ENCODE peak calls at places on chromosomes 13 and 19, in ten cellular contexts. One of them, this sample, is unnamed.

GRCh38 chr19:5593245-5593962 is 25.7 kb upstream of the TINCR start:
- DNase-seq in IMR-90: no peak
- DNase-seq in left kidney: no peak
- DNase-seq in SW480: no peak
- DNase-seq in fibroblast of the aortic adventitia: no peak
- DNase-seq in endothelial cell: no peak
- DNase-seq in NCI-H2081: no peak
- DNase-seq in AG08396: no peak
- DNase-seq in NCI-H1092: no peak
- DNase-seq in Peyer's patch: no peak
- DNase-seq in this sample: no peak

GRCh38 chr19:1066251-1066747 is 668 bp upstream of the ARHGAP45 start:
- DNase-seq in IMR-90: no peak
- DNase-seq in left kidney: peak
- DNase-seq in SW480: no peak
- DNase-seq in fibroblast of the aortic adventitia: no peak
- DNase-seq in endothelial cell: no peak
- DNase-seq in NCI-H2081: no peak
- DNase-seq in AG08396: no peak
- DNase-seq in NCI-H1092: no peak
- DNase-seq in Peyer's patch: no peak
- DNase-seq in this sample: no peak

GRCh38 chr13:23384111-23384510 is 49.4 kb downstream of the SACS start:
- DNase-seq in IMR-90: peak
- DNase-seq in left kidney: no peak
- DNase-seq in SW480: no peak
- DNase-seq in fibroblast of the aortic adventitia: peak
- DNase-seq in endothelial cell: no peak
- DNase-seq in NCI-H2081: no peak
- DNase-seq in AG08396: no peak
- DNase-seq in NCI-H1092: no peak
- DNase-seq in Peyer's patch: no peak
- DNase-seq in this sample: no peak

GRCh38 chr19:44278181-44278690 is 18.6 kb downstream of the ZNF233 start:
- DNase-seq in IMR-90: peak
- DNase-seq in left kidney: no peak
- DNase-seq in SW480: no peak
- DNase-seq in fibroblast of the aortic adventitia: peak
- DNase-seq in endothelial cell: no peak
- DNase-seq in NCI-H2081: no peak
- DNase-seq in AG08396: no peak
- DNase-seq in NCI-H1092: no peak
- DNase-seq in Peyer's patch: no peak
- DNase-seq in this sample: no peak

GRCh38 chr13:113064000-113064533 is 41.5 kb upstream of the F7 start:
- DNase-seq in IMR-90: no peak
- DNase-seq in left kidney: no peak
- DNase-seq in SW480: no peak
- DNase-seq in fibroblast of the aortic adventitia: no peak
- DNase-seq in endothelial cell: no peak
- DNase-seq in NCI-H2081: no peak
- DNase-seq in AG08396: no peak
- DNase-seq in NCI-H1092: no peak
- DNase-seq in Peyer's patch: no peak
- DNase-seq in this sample: no peak

GRCh38 chr19:15199652-15200574 is 882 bp downstream of the NOTCH3 start:
- DNase-seq in IMR-90: peak
- DNase-seq in left kidney: peak
- DNase-seq in SW480: no peak
- DNase-seq in fibroblast of the aortic adventitia: no peak
- DNase-seq in endothelial cell: peak
- DNase-seq in NCI-H2081: no peak
- DNase-seq in AG08396: peak
- DNase-seq in NCI-H1092: no peak
- DNase-seq in Peyer's patch: no peak
- DNase-seq in this sample: no peak

GRCh38 chr13:99944606-99945005 is 27.0 kb downstream of the ZIC5 start:
- DNase-seq in IMR-90: no peak
- DNase-seq in left kidney: no peak
- DNase-seq in SW480: no peak
- DNase-seq in fibroblast of the aortic adventitia: no peak
- DNase-seq in endothelial cell: no peak
- DNase-seq in NCI-H2081: no peak
- DNase-seq in AG08396: no peak
- DNase-seq in NCI-H1092: no peak
- DNase-seq in Peyer's patch: no peak
- DNase-seq in this sample: no peak

GRCh38 chr13:66071608-66072007 is 1158.5 kb downstream of the PCDH9 start:
- DNase-seq in IMR-90: no peak
- DNase-seq in left kidney: no peak
- DNase-seq in SW480: no peak
- DNase-seq in fibroblast of the aortic adventitia: no peak
- DNase-seq in endothelial cell: no peak
- DNase-seq in NCI-H2081: no peak
- DNase-seq in AG08396: no peak
- DNase-seq in NCI-H1092: no peak
- DNase-seq in Peyer's patch: no peak
- DNase-seq in this sample: no peak

GRCh38 chr19:38695832-38696732 is 48.2 kb downstream of the CAPN12 start:
- DNase-seq in IMR-90: no peak
- DNase-seq in left kidney: peak
- DNase-seq in SW480: no peak
- DNase-seq in fibroblast of the aortic adventitia: no peak
- DNase-seq in endothelial cell: no peak
- DNase-seq in NCI-H2081: no peak
- DNase-seq in AG08396: no peak
- DNase-seq in NCI-H1092: no peak
- DNase-seq in Peyer's patch: no peak
- DNase-seq in this sample: no peak

GRCh38 chr13:42110410-42111155 is 62.1 kb downstream of the DGKH start:
- DNase-seq in IMR-90: peak
- DNase-seq in left kidney: peak
- DNase-seq in SW480: peak
- DNase-seq in fibroblast of the aortic adventitia: peak
- DNase-seq in endothelial cell: peak
- DNase-seq in NCI-H2081: peak
- DNase-seq in AG08396: peak
- DNase-seq in NCI-H1092: peak
- DNase-seq in Peyer's patch: no peak
- DNase-seq in this sample: no peak

GRCh38 chr19:19540707-19541515 is 2.8 kb downstream of the CILP2 start:
- DNase-seq in IMR-90: no peak
- DNase-seq in left kidney: peak
- DNase-seq in SW480: peak
- DNase-seq in fibroblast of the aortic adventitia: no peak
- DNase-seq in endothelial cell: peak
- DNase-seq in NCI-H2081: no peak
- DNase-seq in AG08396: peak
- DNase-seq in NCI-H1092: peak
- DNase-seq in Peyer's patch: peak
- DNase-seq in this sample: no peak

GRCh38 chr13:28355822-28356371 is 139.0 kb downstream of the FLT1 start:
- DNase-seq in IMR-90: peak
- DNase-seq in left kidney: no peak
- DNase-seq in SW480: no peak
- DNase-seq in fibroblast of the aortic adventitia: peak
- DNase-seq in endothelial cell: no peak
- DNase-seq in NCI-H2081: no peak
- DNase-seq in AG08396: no peak
- DNase-seq in NCI-H1092: no peak
- DNase-seq in Peyer's patch: no peak
- DNase-seq in this sample: no peak

GRCh38 chr13:43785681-43786471 is 896 bp downstream of the ENOX1 start:
- DNase-seq in IMR-90: peak
- DNase-seq in left kidney: peak
- DNase-seq in SW480: peak
- DNase-seq in fibroblast of the aortic adventitia: peak
- DNase-seq in endothelial cell: peak
- DNase-seq in NCI-H2081: peak
- DNase-seq in AG08396: peak
- DNase-seq in NCI-H1092: peak
- DNase-seq in Peyer's patch: peak
- DNase-seq in this sample: peak

GRCh38 chr13:95247857-95248256 is 53.4 kb downstream of the ABCC4 start:
- DNase-seq in IMR-90: no peak
- DNase-seq in left kidney: no peak
- DNase-seq in SW480: no peak
- DNase-seq in fibroblast of the aortic adventitia: no peak
- DNase-seq in endothelial cell: no peak
- DNase-seq in NCI-H2081: no peak
- DNase-seq in AG08396: no peak
- DNase-seq in NCI-H1092: no peak
- DNase-seq in Peyer's patch: no peak
- DNase-seq in this sample: no peak

GRCh38 chr13:66657165-66657895 is 572.8 kb downstream of the PCDH9 start:
- DNase-seq in IMR-90: peak
- DNase-seq in left kidney: peak
- DNase-seq in SW480: peak
- DNase-seq in fibroblast of the aortic adventitia: peak
- DNase-seq in endothelial cell: no peak
- DNase-seq in NCI-H2081: peak
- DNase-seq in AG08396: peak
- DNase-seq in NCI-H1092: peak
- DNase-seq in Peyer's patch: no peak
- DNase-seq in this sample: peak

GRCh38 chr19:15025237-15025636 is 24.0 kb upstream of the CASP14 start:
- DNase-seq in IMR-90: no peak
- DNase-seq in left kidney: peak
- DNase-seq in SW480: peak
- DNase-seq in fibroblast of the aortic adventitia: no peak
- DNase-seq in endothelial cell: no peak
- DNase-seq in NCI-H2081: no peak
- DNase-seq in AG08396: no peak
- DNase-seq in NCI-H1092: no peak
- DNase-seq in Peyer's patch: no peak
- DNase-seq in this sample: no peak

GRCh38 chr13:48505597-48506091 is 27.2 kb downstream of the RCBTB2 start:
- DNase-seq in IMR-90: peak
- DNase-seq in left kidney: peak
- DNase-seq in SW480: no peak
- DNase-seq in fibroblast of the aortic adventitia: no peak
- DNase-seq in endothelial cell: no peak
- DNase-seq in NCI-H2081: no peak
- DNase-seq in AG08396: peak
- DNase-seq in NCI-H1092: no peak
- DNase-seq in Peyer's patch: no peak
- DNase-seq in this sample: peak

GRCh38 chr19:29263305-29264080 is 50.5 kb upstream of the UQCRFS1 start:
- DNase-seq in IMR-90: peak
- DNase-seq in left kidney: peak
- DNase-seq in SW480: peak
- DNase-seq in fibroblast of the aortic adventitia: peak
- DNase-seq in endothelial cell: peak
- DNase-seq in NCI-H2081: no peak
- DNase-seq in AG08396: peak
- DNase-seq in NCI-H1092: peak
- DNase-seq in Peyer's patch: no peak
- DNase-seq in this sample: peak

GRCh38 chr13:95039415-95039814 is 261.8 kb downstream of the ABCC4 start:
- DNase-seq in IMR-90: peak
- DNase-seq in left kidney: no peak
- DNase-seq in SW480: no peak
- DNase-seq in fibroblast of the aortic adventitia: no peak
- DNase-seq in endothelial cell: no peak
- DNase-seq in NCI-H2081: no peak
- DNase-seq in AG08396: no peak
- DNase-seq in NCI-H1092: no peak
- DNase-seq in Peyer's patch: no peak
- DNase-seq in this sample: no peak

GRCh38 chr19:13215572-13216380 is 65.6 kb downstream of the IER2 start:
- DNase-seq in IMR-90: no peak
- DNase-seq in left kidney: no peak
- DNase-seq in SW480: peak
- DNase-seq in fibroblast of the aortic adventitia: no peak
- DNase-seq in endothelial cell: no peak
- DNase-seq in NCI-H2081: no peak
- DNase-seq in AG08396: no peak
- DNase-seq in NCI-H1092: no peak
- DNase-seq in Peyer's patch: no peak
- DNase-seq in this sample: no peak

GRCh38 chr13:31044658-31045620 is 112.5 kb downstream of the TEX26 start:
- DNase-seq in IMR-90: no peak
- DNase-seq in left kidney: no peak
- DNase-seq in SW480: peak
- DNase-seq in fibroblast of the aortic adventitia: no peak
- DNase-seq in endothelial cell: no peak
- DNase-seq in NCI-H2081: no peak
- DNase-seq in AG08396: no peak
- DNase-seq in NCI-H1092: no peak
- DNase-seq in Peyer's patch: no peak
- DNase-seq in this sample: no peak

GRCh38 chr19:604355-604754 is 14.7 kb downstream of the HCN2 start:
- DNase-seq in IMR-90: no peak
- DNase-seq in left kidney: no peak
- DNase-seq in SW480: no peak
- DNase-seq in fibroblast of the aortic adventitia: no peak
- DNase-seq in endothelial cell: no peak
- DNase-seq in NCI-H2081: no peak
- DNase-seq in AG08396: no peak
- DNase-seq in NCI-H1092: no peak
- DNase-seq in Peyer's patch: no peak
- DNase-seq in this sample: no peak

GRCh38 chr19:862529-863304 is 3.3 kb downstream of the CFD start:
- DNase-seq in IMR-90: peak
- DNase-seq in left kidney: peak
- DNase-seq in SW480: peak
- DNase-seq in fibroblast of the aortic adventitia: no peak
- DNase-seq in endothelial cell: peak
- DNase-seq in NCI-H2081: no peak
- DNase-seq in AG08396: peak
- DNase-seq in NCI-H1092: no peak
- DNase-seq in Peyer's patch: peak
- DNase-seq in this sample: no peak

GRCh38 chr19:55491546-55492360 is 3.5 kb downstream of the SSC5D start:
- DNase-seq in IMR-90: no peak
- DNase-seq in left kidney: no peak
- DNase-seq in SW480: no peak
- DNase-seq in fibroblast of the aortic adventitia: no peak
- DNase-seq in endothelial cell: no peak
- DNase-seq in NCI-H2081: no peak
- DNase-seq in AG08396: no peak
- DNase-seq in NCI-H1092: no peak
- DNase-seq in Peyer's patch: no peak
- DNase-seq in this sample: no peak

GRCh38 chr13:106570354-106570822 is 2.5 kb upstream of the ARGLU1 start:
- DNase-seq in IMR-90: peak
- DNase-seq in left kidney: no peak
- DNase-seq in SW480: peak
- DNase-seq in fibroblast of the aortic adventitia: peak
- DNase-seq in endothelial cell: peak
- DNase-seq in NCI-H2081: no peak
- DNase-seq in AG08396: peak
- DNase-seq in NCI-H1092: no peak
- DNase-seq in Peyer's patch: peak
- DNase-seq in this sample: no peak

GRCh38 chr13:35976126-35976525 is 155.1 kb downstream of the DCLK1 start:
- DNase-seq in IMR-90: no peak
- DNase-seq in left kidney: no peak
- DNase-seq in SW480: no peak
- DNase-seq in fibroblast of the aortic adventitia: no peak
- DNase-seq in endothelial cell: no peak
- DNase-seq in NCI-H2081: no peak
- DNase-seq in AG08396: no peak
- DNase-seq in NCI-H1092: no peak
- DNase-seq in Peyer's patch: no peak
- DNase-seq in this sample: no peak

GRCh38 chr13:43364210-43365041 is 341.0 kb downstream of the DNAJC15 start:
- DNase-seq in IMR-90: peak
- DNase-seq in left kidney: peak
- DNase-seq in SW480: no peak
- DNase-seq in fibroblast of the aortic adventitia: peak
- DNase-seq in endothelial cell: no peak
- DNase-seq in NCI-H2081: no peak
- DNase-seq in AG08396: peak
- DNase-seq in NCI-H1092: no peak
- DNase-seq in Peyer's patch: no peak
- DNase-seq in this sample: no peak

GRCh38 chr13:105414639-105415038 is 1120.8 kb downstream of the EFNB2 start:
- DNase-seq in IMR-90: no peak
- DNase-seq in left kidney: no peak
- DNase-seq in SW480: no peak
- DNase-seq in fibroblast of the aortic adventitia: no peak
- DNase-seq in endothelial cell: no peak
- DNase-seq in NCI-H2081: no peak
- DNase-seq in AG08396: no peak
- DNase-seq in NCI-H1092: no peak
- DNase-seq in Peyer's patch: no peak
- DNase-seq in this sample: no peak

This sample was measured in hippocampal formation.